ENCODE peak calls at places on chromosome 19, in eight cellular contexts. U, D, L, X, Z, B, M and C are unnamed samples.
A peak's percentile ranks its signal among the peaks of the same experiment; 100 is the strongest.

GRCh38 chr19:31054430-31054829 is 294.8 kb downstream of the TSHZ3 start:
- DNase-seq in U (peak; percentile 14), D (peak; percentile 27), L (peak; percentile 44), X (peak; percentile 26), Z (no peak), B (no peak), M (peak; percentile 34), C (no peak)

GRCh38 chr19:50646074-50646807 is 3.0 kb upstream of the C19orf81 start:
- DNase-seq in U (no peak), D (peak; percentile 66), L (peak; percentile 51), X (no peak), Z (no peak), B (peak; percentile 55), M (no peak), C (no peak)

GRCh38 chr19:51887522-51888498 is at the start of gene ZNF577:
- DNase-seq in U (peak; percentile 96), D (peak; percentile 90), L (peak; percentile 81), X (peak; percentile 86), Z (peak; percentile 75), B (no peak), M (peak; percentile 97), C (peak; percentile 93)

GRCh38 chr19:39296055-39296645 is at the start of gene IFNL1:
- DNase-seq in U (no peak), D (no peak), L (peak; percentile 56), X (peak; percentile 60), Z (no peak), B (no peak), M (no peak), C (no peak)

GRCh38 chr19:29724102-29724641 is 9.1 kb upstream of the C19orf12 start:
- DNase-seq in U (no peak), D (no peak), L (peak; percentile 46), X (no peak), Z (no peak), B (peak; percentile 23), M (no peak), C (no peak)

GRCh38 chr19:41746593-41747227 is 8.6 kb upstream of the CEACAM6 start:
- DNase-seq in U (peak; percentile 7), D (peak; percentile 38), L (peak; percentile 56), X (peak; percentile 73), Z (no peak), B (peak; percentile 28), M (peak; percentile 50), C (no peak)

GRCh38 chr19:47111081-47111589 is 2.4 kb downstream of the ZC3H4 start:
- DNase-seq in U (peak; percentile 34), D (peak; percentile 18), L (no peak), X (peak; percentile 34), Z (no peak), B (peak; percentile 51), M (no peak), C (no peak)

GRCh38 chr19:24159707-24160106 is 72.7 kb downstream of the ZNF254 start:
- DNase-seq in U (no peak), D (no peak), L (peak; percentile 25), X (no peak), Z (no peak), B (no peak), M (no peak), C (no peak)

GRCh38 chr19:29525901-29526729 is at the start of gene VSTM2B:
- DNase-seq in U (no peak), D (no peak), L (no peak), X (no peak), Z (no peak), B (peak; percentile 36), M (no peak), C (no peak)

GRCh38 chr19:19900124-19900523 is 622 bp upstream of the ZNF93 start:
- DNase-seq in U (no peak), D (no peak), L (peak; percentile 17), X (no peak), Z (no peak), B (peak; percentile 27), M (no peak), C (no peak)

GRCh38 chr19:21256722-21257121 is 72.5 kb downstream of the ZNF708 start:
- DNase-seq in U (no peak), D (peak; percentile 51), L (peak; percentile 16), X (no peak), Z (no peak), B (peak; percentile 19), M (no peak), C (no peak)

GRCh38 chr19:51034704-51035103 is at the start of gene KLK12:
- DNase-seq in U (no peak), D (no peak), L (no peak), X (no peak), Z (no peak), B (no peak), M (no peak), C (no peak)

GRCh38 chr19:53927745-53928144 is 18.7 kb downstream of the CACNG7 start:
- DNase-seq in U (peak; percentile 48), D (peak; percentile 35), L (peak; percentile 86), X (no peak), Z (no peak), B (peak; percentile 48), M (no peak), C (no peak)

DNA sequence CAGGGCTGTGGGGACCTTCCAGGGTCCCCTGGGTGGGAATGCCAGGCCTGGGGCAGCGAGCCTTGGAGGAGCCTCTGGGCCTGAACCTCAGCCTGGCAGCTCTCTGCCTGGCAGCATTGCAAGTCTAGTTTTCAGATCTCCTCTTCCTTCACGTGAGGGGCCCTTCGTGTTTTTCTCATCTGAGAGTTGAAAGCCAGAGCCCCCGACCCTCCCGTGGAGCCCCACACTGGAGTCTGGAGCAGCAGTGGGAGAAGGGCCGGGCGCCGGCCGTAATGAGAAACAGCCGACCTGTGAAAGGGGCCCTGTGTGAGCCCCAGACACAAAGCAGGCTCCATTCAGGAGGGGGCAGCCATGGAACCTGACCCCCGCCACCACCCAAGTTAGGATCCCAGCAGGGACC is 19.3 kb downstream of the TMED1 start:
- DNase-seq in U (no peak), D (no peak), L (peak; percentile 8), X (no peak), Z (no peak), B (no peak), M (no peak), C (no peak)
- H3K4me1 ChIP-seq in U (peaks cover 19% of the 10 kb centered on the region), D (peaks cover 13% of the 10 kb centered on the region), L (peaks cover 14% of the 10 kb centered on the region), X (peaks cover 49% of the 10 kb centered on the region), Z (peaks cover 43% of the 10 kb centered on the region), B (peaks cover 80% of the 10 kb centered on the region), M (no peaks in the 10 kb centered on the region), C (peaks cover 10% of the 10 kb centered on the region)

GRCh38 chr19:3122512-3122870 is 13.3 kb upstream of the GNA15 start:
- DNase-seq in U (no peak), D (no peak), L (no peak), X (no peak), Z (no peak), B (no peak), M (peak; percentile 16), C (no peak)
- H3K4me3 ChIP-seq in U (no peak overlapping the region), D (no peak overlapping the region), L (no peak overlapping the region), X (no peak overlapping the region), Z (no peak overlapping the region), B (no peak overlapping the region), M (no peak overlapping the region), C (no peak overlapping the region)

GRCh38 chr19:11446652-11447301 is 11.3 kb downstream of the PRKCSH start:
- DNase-seq in U (peak; percentile 39), D (peak; percentile 66), L (peak; percentile 58), X (peak; percentile 63), Z (no peak), B (peak; percentile 85), M (peak; percentile 54), C (no peak)

GRCh38 chr19:11446271-11446651 is 10.8 kb downstream of the PRKCSH start:
- DNase-seq in U (no peak), D (no peak), L (no peak), X (no peak), Z (no peak), B (no peak), M (no peak), C (no peak)

GRCh38 chr19:11444059-11444458 is 8.6 kb downstream of the PRKCSH start:
- DNase-seq in U (no peak), D (no peak), L (no peak), X (no peak), Z (no peak), B (no peak), M (no peak), C (no peak)

GRCh38 chr19:11447347-11448262 is 12.2 kb downstream of the PRKCSH start:
- DNase-seq in U (no peak), D (no peak), L (no peak), X (no peak), Z (no peak), B (peak; percentile 4), M (no peak), C (no peak)

GRCh38 chr19:11445141-11445540 is 9.7 kb downstream of the PRKCSH start:
- DNase-seq in U (no peak), D (no peak), L (no peak), X (no peak), Z (no peak), B (no peak), M (no peak), C (no peak)
- TF ChIP-seq CTCF in U (no peak), D (no peak), L (no peak), X (no peak), Z (no peak), B (no peak), M (no peak), C (no peak)

GRCh38 chr19:1073063-1073955 is 6.3 kb downstream of the ARHGAP45 start:
- DNase-seq in U (no peak), D (no peak), L (no peak), X (no peak), Z (no peak), B (peak; percentile 58), M (no peak), C (no peak)

GRCh38 chr19:1076046-1076386 is 9.0 kb downstream of the ARHGAP45 start:
- DNase-seq in U (no peak), D (no peak), L (no peak), X (no peak), Z (no peak), B (no peak), M (no peak), C (no peak)

GRCh38 chr19:1072371-1073015 is 5.5 kb downstream of the ARHGAP45 start:
- DNase-seq in U (no peak), D (no peak), L (no peak), X (no peak), Z (no peak), B (no peak), M (no peak), C (no peak)

GRCh38 chr19:1073956-1074511 is 7.1 kb downstream of the ARHGAP45 start:
- DNase-seq in U (no peak), D (no peak), L (no peak), X (no peak), Z (no peak), B (no peak), M (no peak), C (no peak)

DNA sequence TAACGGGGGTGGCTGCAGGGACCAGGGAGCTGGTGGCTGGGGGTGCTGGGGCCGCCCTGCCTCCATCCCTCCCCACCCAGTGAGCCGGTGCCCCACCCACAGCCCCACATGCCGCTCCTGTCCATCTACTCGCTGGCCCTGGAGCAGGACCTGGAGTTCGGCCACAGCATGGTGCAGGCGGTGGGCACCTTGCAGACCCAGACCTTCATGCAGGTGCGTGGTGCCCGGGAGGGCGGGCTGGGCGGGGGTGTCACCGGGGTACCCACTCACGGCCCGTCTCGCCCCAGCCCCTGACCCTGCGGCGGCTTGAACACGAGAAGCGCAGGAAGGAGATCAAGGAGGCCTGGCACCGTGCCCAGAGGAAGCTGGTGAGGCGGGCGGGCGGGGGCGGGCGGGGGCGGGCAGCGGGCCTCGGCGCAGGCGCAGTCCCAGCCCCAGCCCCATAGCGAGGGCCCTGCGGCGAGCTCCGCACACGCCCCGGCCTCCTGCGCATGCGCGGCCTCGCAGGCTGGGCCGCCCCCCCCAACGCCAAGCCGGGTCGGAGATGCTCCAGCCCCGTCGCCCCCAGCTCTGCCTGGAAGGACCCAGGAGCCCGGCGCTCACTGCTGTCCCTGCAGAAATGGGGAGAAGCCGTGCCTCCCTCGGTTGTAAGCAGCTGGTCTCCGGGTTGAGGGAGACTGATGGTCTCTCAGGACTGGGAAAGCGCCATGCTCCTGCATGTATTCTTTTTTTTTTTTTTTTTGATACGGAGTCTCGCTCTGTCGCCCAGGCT is 7.7 kb downstream of the ARHGAP45 start:
- DNase-seq in U (peak; percentile 78), D (peak; percentile 83), L (no peak), X (peak; percentile 94), Z (peak; percentile 70), B (peak; percentile 96), M (peak; percentile 89), C (peak; percentile 83)
- H3K4me1 ChIP-seq in U (peaks cover 2% of the 10 kb centered on the region), D (peaks cover 5% of the 10 kb centered on the region), L (no peaks in the 10 kb centered on the region), X (peaks cover 78% of the 10 kb centered on the region), Z (peaks cover 30% of the 10 kb centered on the region), B (peaks cover 66% of the 10 kb centered on the region), M (no peaks in the 10 kb centered on the region), C (no peaks in the 10 kb centered on the region)